ENCODE peak calls at places on chromosome 19, in eight cellular contexts. One of them, this sample, is unnamed.

GRCh38 chr19:38213911-38214625 is 10.0 kb downstream of the DPF1 start:
- DNase-seq in PC-3: peak
- DNase-seq in left ventricle myocardium inferior: no peak
- DNase-seq in heart right ventricle: no peak
- DNase-seq in lower leg skin: no peak
- DNase-seq in pancreas: no peak
- DNase-seq in brain microvascular endothelial cell: peak
- DNase-seq in astrocyte of the spinal cord: peak
- DNase-seq in this sample: peak

GRCh38 chr19:2546128-2547032 is 70.5 kb downstream of the GADD45B start:
- DNase-seq in PC-3: no peak
- DNase-seq in left ventricle myocardium inferior: peak
- DNase-seq in heart right ventricle: peak
- DNase-seq in lower leg skin: peak
- DNase-seq in pancreas: no peak
- DNase-seq in brain microvascular endothelial cell: peak
- DNase-seq in astrocyte of the spinal cord: peak
- DNase-seq in this sample: no peak

GRCh38 chr19:4375164-4375619 is 25.2 kb downstream of the SH3GL1 start:
- DNase-seq in PC-3: peak
- DNase-seq in left ventricle myocardium inferior: no peak
- DNase-seq in heart right ventricle: no peak
- DNase-seq in lower leg skin: peak
- DNase-seq in pancreas: peak
- DNase-seq in brain microvascular endothelial cell: no peak
- DNase-seq in astrocyte of the spinal cord: no peak
- DNase-seq in this sample: no peak

GRCh38 chr19:16386619-16387240 is 62.1 kb downstream of the KLF2 start:
- DNase-seq in PC-3: peak
- DNase-seq in left ventricle myocardium inferior: peak
- DNase-seq in heart right ventricle: no peak
- DNase-seq in lower leg skin: no peak
- DNase-seq in pancreas: peak
- DNase-seq in brain microvascular endothelial cell: peak
- DNase-seq in astrocyte of the spinal cord: peak
- DNase-seq in this sample: peak

GRCh38 chr19:29247051-29247450 is 34.1 kb upstream of the UQCRFS1 start:
- DNase-seq in PC-3: no peak
- DNase-seq in left ventricle myocardium inferior: no peak
- DNase-seq in heart right ventricle: no peak
- DNase-seq in lower leg skin: no peak
- DNase-seq in pancreas: no peak
- DNase-seq in brain microvascular endothelial cell: no peak
- DNase-seq in astrocyte of the spinal cord: no peak
- DNase-seq in this sample: no peak

GRCh38 chr19:37197768-37198167 is 12.6 kb downstream of the ZNF585B start:
- DNase-seq in PC-3: no peak
- DNase-seq in left ventricle myocardium inferior: no peak
- DNase-seq in heart right ventricle: no peak
- DNase-seq in lower leg skin: no peak
- DNase-seq in pancreas: no peak
- DNase-seq in brain microvascular endothelial cell: no peak
- DNase-seq in astrocyte of the spinal cord: no peak
- DNase-seq in this sample: no peak

GRCh38 chr19:13861714-13862531 is 15.0 kb upstream of the NANOS3 start:
- DNase-seq in PC-3: peak
- DNase-seq in left ventricle myocardium inferior: peak
- DNase-seq in heart right ventricle: peak
- DNase-seq in lower leg skin: peak
- DNase-seq in pancreas: peak
- DNase-seq in brain microvascular endothelial cell: peak
- DNase-seq in astrocyte of the spinal cord: peak
- DNase-seq in this sample: peak

GRCh38 chr19:52991484-52991883 is 22.2 kb upstream of the ERVV-1 start:
- DNase-seq in PC-3: peak
- DNase-seq in left ventricle myocardium inferior: no peak
- DNase-seq in heart right ventricle: no peak
- DNase-seq in lower leg skin: peak
- DNase-seq in pancreas: no peak
- DNase-seq in brain microvascular endothelial cell: peak
- DNase-seq in astrocyte of the spinal cord: peak
- DNase-seq in this sample: peak

GRCh38 chr19:17127671-17128070 is 52.1 kb downstream of the MYO9B start:
- DNase-seq in PC-3: no peak
- DNase-seq in left ventricle myocardium inferior: no peak
- DNase-seq in heart right ventricle: no peak
- DNase-seq in lower leg skin: no peak
- DNase-seq in pancreas: no peak
- DNase-seq in brain microvascular endothelial cell: no peak
- DNase-seq in astrocyte of the spinal cord: no peak
- DNase-seq in this sample: no peak

GRCh38 chr19:55368701-55369563 is 1.3 kb downstream of the IL11 start:
- DNase-seq in PC-3: peak
- DNase-seq in left ventricle myocardium inferior: no peak
- DNase-seq in heart right ventricle: no peak
- DNase-seq in lower leg skin: no peak
- DNase-seq in pancreas: no peak
- DNase-seq in brain microvascular endothelial cell: peak
- DNase-seq in astrocyte of the spinal cord: peak
- DNase-seq in this sample: peak

GRCh38 chr19:28500982-28501633 is 711.8 kb downstream of the UQCRFS1 start:
- DNase-seq in PC-3: no peak
- DNase-seq in left ventricle myocardium inferior: no peak
- DNase-seq in heart right ventricle: no peak
- DNase-seq in lower leg skin: peak
- DNase-seq in pancreas: no peak
- DNase-seq in brain microvascular endothelial cell: no peak
- DNase-seq in astrocyte of the spinal cord: no peak
- DNase-seq in this sample: no peak

GRCh38 chr19:51750381-51751124 is 1.1 kb downstream of the FPR1 start:
- DNase-seq in PC-3: no peak
- DNase-seq in left ventricle myocardium inferior: no peak
- DNase-seq in heart right ventricle: no peak
- DNase-seq in lower leg skin: no peak
- DNase-seq in pancreas: no peak
- DNase-seq in brain microvascular endothelial cell: no peak
- DNase-seq in astrocyte of the spinal cord: no peak
- DNase-seq in this sample: no peak

GRCh38 chr19:45506246-45506990 is 861 bp upstream of the VASP start:
- DNase-seq in PC-3: peak
- DNase-seq in left ventricle myocardium inferior: peak
- DNase-seq in heart right ventricle: peak
- DNase-seq in lower leg skin: peak
- DNase-seq in pancreas: peak
- DNase-seq in brain microvascular endothelial cell: peak
- DNase-seq in astrocyte of the spinal cord: peak
- DNase-seq in this sample: peak
- TF ChIP-seq CTCF in PC-3: peak
- TF ChIP-seq CTCF in left ventricle myocardium inferior: peak
- TF ChIP-seq CTCF in heart right ventricle: peak
- TF ChIP-seq CTCF in lower leg skin: no peak
- TF ChIP-seq CTCF in pancreas: no peak
- TF ChIP-seq CTCF in brain microvascular endothelial cell: peak
- TF ChIP-seq CTCF in astrocyte of the spinal cord: peak
- TF ChIP-seq CTCF in this sample: peak

GRCh38 chr19:33285441-33285927 is 16.9 kb downstream of the CEBPA start:
- DNase-seq in PC-3: no peak
- DNase-seq in left ventricle myocardium inferior: no peak
- DNase-seq in heart right ventricle: no peak
- DNase-seq in lower leg skin: no peak
- DNase-seq in pancreas: no peak
- DNase-seq in brain microvascular endothelial cell: no peak
- DNase-seq in astrocyte of the spinal cord: no peak
- DNase-seq in this sample: no peak

GRCh38 chr19:33286899-33287298 is 15.4 kb downstream of the CEBPA start:
- DNase-seq in PC-3: no peak
- DNase-seq in left ventricle myocardium inferior: no peak
- DNase-seq in heart right ventricle: no peak
- DNase-seq in lower leg skin: no peak
- DNase-seq in pancreas: no peak
- DNase-seq in brain microvascular endothelial cell: no peak
- DNase-seq in astrocyte of the spinal cord: no peak
- DNase-seq in this sample: no peak

GRCh38 chr19:33288666-33289065 is 13.7 kb downstream of the CEBPA start:
- DNase-seq in PC-3: no peak
- DNase-seq in left ventricle myocardium inferior: no peak
- DNase-seq in heart right ventricle: no peak
- DNase-seq in lower leg skin: no peak
- DNase-seq in pancreas: no peak
- DNase-seq in brain microvascular endothelial cell: no peak
- DNase-seq in astrocyte of the spinal cord: no peak
- DNase-seq in this sample: no peak

GRCh38 chr19:33289261-33289660 is 13.1 kb downstream of the CEBPA start:
- DNase-seq in PC-3: no peak
- DNase-seq in left ventricle myocardium inferior: no peak
- DNase-seq in heart right ventricle: no peak
- DNase-seq in lower leg skin: no peak
- DNase-seq in pancreas: no peak
- DNase-seq in brain microvascular endothelial cell: no peak
- DNase-seq in astrocyte of the spinal cord: no peak
- DNase-seq in this sample: no peak

GRCh38 chr19:33287438-33287837 is 14.9 kb downstream of the CEBPA start:
- DNase-seq in PC-3: no peak
- DNase-seq in left ventricle myocardium inferior: no peak
- DNase-seq in heart right ventricle: no peak
- DNase-seq in lower leg skin: no peak
- DNase-seq in pancreas: no peak
- DNase-seq in brain microvascular endothelial cell: no peak
- DNase-seq in astrocyte of the spinal cord: no peak
- DNase-seq in this sample: no peak
- H3K4me3 ChIP-seq in PC-3: no peak
- H3K4me3 ChIP-seq in left ventricle myocardium inferior: no peak
- H3K4me3 ChIP-seq in heart right ventricle: no peak
- H3K4me3 ChIP-seq in lower leg skin: no peak
- H3K4me3 ChIP-seq in pancreas: no peak
- H3K4me3 ChIP-seq in brain microvascular endothelial cell: no peak
- H3K4me3 ChIP-seq in astrocyte of the spinal cord: no peak
- H3K4me3 ChIP-seq in this sample: no peak

GRCh38 chr19:46150606-46151005 is 2.6 kb downstream of the IGFL2 start:
- DNase-seq in PC-3: no peak
- DNase-seq in left ventricle myocardium inferior: no peak
- DNase-seq in heart right ventricle: no peak
- DNase-seq in lower leg skin: no peak
- DNase-seq in pancreas: no peak
- DNase-seq in brain microvascular endothelial cell: no peak
- DNase-seq in astrocyte of the spinal cord: no peak
- DNase-seq in this sample: no peak

GRCh38 chr19:46142294-46142693 is 5.7 kb upstream of the IGFL2 start:
- DNase-seq in PC-3: no peak
- DNase-seq in left ventricle myocardium inferior: no peak
- DNase-seq in heart right ventricle: no peak
- DNase-seq in lower leg skin: no peak
- DNase-seq in pancreas: no peak
- DNase-seq in brain microvascular endothelial cell: no peak
- DNase-seq in astrocyte of the spinal cord: no peak
- DNase-seq in this sample: no peak

GRCh38 chr19:46147791-46148288 is at the start of gene IGFL2:
- DNase-seq in PC-3: peak
- DNase-seq in left ventricle myocardium inferior: no peak
- DNase-seq in heart right ventricle: no peak
- DNase-seq in lower leg skin: no peak
- DNase-seq in pancreas: no peak
- DNase-seq in brain microvascular endothelial cell: no peak
- DNase-seq in astrocyte of the spinal cord: peak
- DNase-seq in this sample: no peak

GRCh38 chr19:46144756-46145155 is 3.3 kb upstream of the IGFL2 start:
- DNase-seq in PC-3: peak
- DNase-seq in left ventricle myocardium inferior: no peak
- DNase-seq in heart right ventricle: no peak
- DNase-seq in lower leg skin: no peak
- DNase-seq in pancreas: no peak
- DNase-seq in brain microvascular endothelial cell: no peak
- DNase-seq in astrocyte of the spinal cord: no peak
- DNase-seq in this sample: no peak

DNA sequence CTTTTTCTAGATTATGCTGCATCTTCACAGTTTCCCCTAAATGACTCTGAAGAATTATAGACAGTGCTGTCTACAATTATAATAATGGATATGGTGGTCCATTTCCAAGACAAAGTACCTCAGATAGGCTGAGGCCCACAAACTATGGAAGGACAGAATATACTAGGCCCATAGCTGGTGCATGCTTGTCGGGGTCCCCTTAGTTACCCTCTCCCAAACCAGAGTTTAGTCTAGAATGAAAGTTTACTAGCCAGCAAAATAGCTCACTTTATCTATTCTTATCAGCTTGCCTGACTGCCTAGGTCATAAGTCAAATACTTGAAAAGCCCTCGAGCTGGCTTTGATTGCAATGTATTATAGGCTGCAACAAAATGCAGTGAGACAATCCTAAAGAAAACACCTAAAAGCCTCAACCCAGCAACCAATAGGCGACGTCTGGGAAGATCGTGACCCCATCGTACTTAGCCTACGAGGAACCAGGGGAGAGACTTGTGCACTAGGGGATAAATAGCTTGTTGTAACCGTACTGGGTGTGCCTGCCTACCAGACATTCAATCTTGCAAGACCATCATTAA is 785 bp upstream of the IGFL2 start:
- DNase-seq in PC-3: no peak
- DNase-seq in left ventricle myocardium inferior: no peak
- DNase-seq in heart right ventricle: no peak
- DNase-seq in lower leg skin: no peak
- DNase-seq in pancreas: no peak
- DNase-seq in brain microvascular endothelial cell: no peak
- DNase-seq in astrocyte of the spinal cord: no peak
- DNase-seq in this sample: no peak
- TF ChIP-seq CTCF in PC-3: no peak
- TF ChIP-seq CTCF in left ventricle myocardium inferior: no peak
- TF ChIP-seq CTCF in heart right ventricle: no peak
- TF ChIP-seq CTCF in lower leg skin: no peak
- TF ChIP-seq CTCF in pancreas: no peak
- TF ChIP-seq CTCF in brain microvascular endothelial cell: no peak
- TF ChIP-seq CTCF in astrocyte of the spinal cord: no peak
- TF ChIP-seq CTCF in this sample: no peak

GRCh38 chr19:39252458-39252857 is 3.8 kb upstream of the IFNL4 start:
- DNase-seq in PC-3: no peak
- DNase-seq in left ventricle myocardium inferior: no peak
- DNase-seq in heart right ventricle: no peak
- DNase-seq in lower leg skin: no peak
- DNase-seq in pancreas: no peak
- DNase-seq in brain microvascular endothelial cell: no peak
- DNase-seq in astrocyte of the spinal cord: no peak
- DNase-seq in this sample: no peak

GRCh38 chr19:39246951-39247669 is 1.5 kb downstream of the IFNL4 start:
- DNase-seq in PC-3: no peak
- DNase-seq in left ventricle myocardium inferior: peak
- DNase-seq in heart right ventricle: no peak
- DNase-seq in lower leg skin: no peak
- DNase-seq in pancreas: no peak
- DNase-seq in brain microvascular endothelial cell: no peak
- DNase-seq in astrocyte of the spinal cord: no peak
- DNase-seq in this sample: peak

GRCh38 chr19:39251081-39251480 is 2.4 kb upstream of the IFNL4 start:
- DNase-seq in PC-3: no peak
- DNase-seq in left ventricle myocardium inferior: no peak
- DNase-seq in heart right ventricle: no peak
- DNase-seq in lower leg skin: no peak
- DNase-seq in pancreas: no peak
- DNase-seq in brain microvascular endothelial cell: no peak
- DNase-seq in astrocyte of the spinal cord: no peak
- DNase-seq in this sample: no peak

GRCh38 chr19:39247701-39248664 is 673 bp downstream of the IFNL4 start:
- DNase-seq in PC-3: no peak
- DNase-seq in left ventricle myocardium inferior: no peak
- DNase-seq in heart right ventricle: no peak
- DNase-seq in lower leg skin: no peak
- DNase-seq in pancreas: no peak
- DNase-seq in brain microvascular endothelial cell: no peak
- DNase-seq in astrocyte of the spinal cord: no peak
- DNase-seq in this sample: no peak

GRCh38 chr19:39248806-39249205 is at the start of gene IFNL4:
- DNase-seq in PC-3: no peak
- DNase-seq in left ventricle myocardium inferior: no peak
- DNase-seq in heart right ventricle: no peak
- DNase-seq in lower leg skin: no peak
- DNase-seq in pancreas: no peak
- DNase-seq in brain microvascular endothelial cell: no peak
- DNase-seq in astrocyte of the spinal cord: no peak
- DNase-seq in this sample: no peak
- H3K4me3 ChIP-seq in PC-3: no peak
- H3K4me3 ChIP-seq in left ventricle myocardium inferior: peak
- H3K4me3 ChIP-seq in heart right ventricle: no peak
- H3K4me3 ChIP-seq in lower leg skin: no peak
- H3K4me3 ChIP-seq in pancreas: no peak
- H3K4me3 ChIP-seq in brain microvascular endothelial cell: no peak
- H3K4me3 ChIP-seq in astrocyte of the spinal cord: no peak
- H3K4me3 ChIP-seq in this sample: no peak